ENCODE peak calls at places on chromosome 14, in six cellular contexts. T is transverse colon, O is sigmoid colon, R is upper lobe of left lung, Z is suprapubic skin, U is endothelial cell of umbilical vein. G is an unnamed sample.

GRCh38 chr14:77302926-77303325 is 17.8 kb downstream of the POMT2 start:
- DNase-seq in U (peak), Z (no peak), R (peak), O (no peak), T (no peak), G (no peak)

GRCh38 chr14:38405851-38406630 is 150.1 kb upstream of the CLEC14A start:
- DNase-seq in U (peak), O (no peak), R (no peak), Z (no peak), T (no peak), G (no peak)

GRCh38 chr14:76863724-76864407 is 37.7 kb downstream of the LRRC74A start:
- DNase-seq in U (peak), Z (no peak), T (peak), R (peak), O (peak), G (no peak)

GRCh38 chr14:68922201-68922613 is 56.9 kb downstream of the ACTN1 start:
- DNase-seq in O (peak), Z (no peak), U (no peak), T (no peak), R (no peak), G (no peak)

GRCh38 chr14:106786697-106787096 is 1260.3 kb downstream of the TMEM121 start:
- DNase-seq in O (no peak), Z (no peak), R (no peak), U (no peak), T (no peak), G (no peak)

GRCh38 chr14:89364316-89364715 is 52.7 kb downstream of the FOXN3 start:
- DNase-seq in T (no peak), R (no peak), U (no peak), O (no peak), Z (no peak), G (no peak)

GRCh38 chr14:72186461-72187035 is 254.3 kb downstream of the RGS6 start:
- DNase-seq in R (no peak), Z (no peak), U (no peak), O (no peak), T (no peak), G (no peak)

GRCh38 chr14:91317381-91318313 is 73.1 kb upstream of the GPR68 start:
- DNase-seq in U (peak), R (peak), T (peak), Z (peak), O (peak), G (no peak)

GRCh38 chr14:65985976-65986375 is 500.2 kb upstream of the CCDC196 start:
- DNase-seq in T (no peak), R (no peak), Z (no peak), O (no peak), U (no peak), G (no peak)

GRCh38 chr14:22748691-22749090 is 17.8 kb upstream of the OXA1L start:
- DNase-seq in U (no peak), R (no peak), T (no peak), Z (no peak), O (no peak), G (no peak)

GRCh38 chr14:76884853-76885276 is 58.7 kb downstream of the LRRC74A start:
- DNase-seq in O (no peak), U (no peak), Z (no peak), R (peak), T (no peak), G (no peak)

DNA sequence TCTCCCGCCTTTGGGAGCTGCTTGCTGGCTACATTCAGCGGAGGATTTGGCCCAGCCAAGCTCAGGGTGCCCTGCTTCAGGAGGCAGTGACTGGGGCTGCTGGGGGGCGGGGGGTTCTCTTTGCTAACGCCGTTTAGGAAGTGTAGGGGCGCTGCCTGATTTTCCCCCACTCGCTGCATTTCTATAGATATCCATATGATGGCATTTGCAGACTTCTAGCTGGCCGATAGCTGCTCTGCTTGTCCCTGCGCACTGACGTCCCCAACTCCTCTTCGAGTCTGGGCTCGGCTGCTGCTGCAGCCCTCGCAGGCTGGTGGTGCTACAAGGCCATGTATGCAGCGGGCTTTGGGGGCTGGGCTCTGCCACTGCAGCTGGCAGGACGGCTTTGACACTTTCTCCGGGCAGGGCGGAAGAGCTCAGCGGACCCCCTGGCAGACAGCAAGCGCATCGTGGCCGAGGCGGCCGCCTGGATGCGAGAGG is 3.1 kb downstream of the LRFN5 start:
- DNase-seq in O (peak), Z (peak), T (no peak), R (no peak), U (no peak), G (no peak)
- TF ChIP-seq POLR2A in O (no peak), Z (no peak), T (no peak), R (no peak), U (no peak), G (no peak)

GRCh38 chr14:44317433-44317746 is 189.7 kb downstream of the FSCB start:
- DNase-seq in U (no peak), Z (no peak), R (no peak), T (no peak), O (no peak), G (no peak)
- H3K27ac ChIP-seq in U (peak), Z (no peak), R (no peak), T (no peak), O (no peak), G (no peak)

GRCh38 chr14:50955373-50956043 is 11.2 kb upstream of the PYGL start:
- DNase-seq in U (peak), T (peak), Z (peak), R (peak), O (peak), G (peak)
- TF ChIP-seq POLR2AphosphoS5 in U (no peak), T (no peak), Z (no peak), R (no peak), O (no peak), G (no peak)

GRCh38 chr14:102866982-102867761 is 55.3 kb upstream of the AMN start:
- DNase-seq in R (no peak), T (no peak), Z (no peak), O (no peak), U (no peak), G (no peak)

GRCh38 chr14:102867826-102868580 is 54.5 kb upstream of the AMN start:
- DNase-seq in R (no peak), Z (no peak), O (no peak), U (no peak), T (peak), G (no peak)

GRCh38 chr14:102870246-102870645 is 52.2 kb upstream of the AMN start:
- DNase-seq in U (no peak), Z (no peak), O (no peak), T (no peak), R (no peak), G (no peak)

GRCh38 chr14:102870994-102871831 is 51.2 kb upstream of the AMN start:
- DNase-seq in O (no peak), U (no peak), R (peak), T (no peak), Z (no peak), G (no peak)

DNA sequence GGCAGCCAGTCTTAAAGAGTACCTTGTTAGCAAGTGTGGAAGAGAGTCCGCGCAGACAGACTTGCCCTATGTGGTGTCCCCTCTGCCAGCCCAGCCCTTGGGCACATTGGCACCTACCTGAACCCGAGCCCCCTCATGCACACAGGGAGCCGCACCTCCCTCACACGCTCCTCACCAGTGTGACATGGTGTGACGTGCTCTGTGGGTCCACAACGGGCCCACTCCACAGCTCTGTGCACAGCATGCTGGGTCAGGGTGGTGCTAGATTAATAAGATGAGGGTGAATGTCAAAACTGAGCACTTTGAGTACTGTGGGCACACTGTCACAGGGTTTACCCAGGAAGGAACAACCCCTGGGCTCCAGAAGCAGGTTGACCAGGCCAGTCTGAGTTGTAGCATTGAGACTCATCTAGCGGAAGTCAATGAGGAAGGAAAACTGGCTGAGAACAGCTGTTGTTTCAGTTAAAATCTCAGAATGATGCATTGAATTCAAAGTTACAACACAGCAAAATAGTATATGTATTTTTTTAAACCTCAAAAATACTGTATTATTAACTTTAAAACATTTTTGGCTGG is 53.4 kb upstream of the AMN start:
- DNase-seq in U (no peak), R (no peak), O (no peak), Z (no peak), T (no peak), G (no peak)
- TF ChIP-seq POLR2A in U (no peak), R (no peak), O (no peak), Z (no peak), T (no peak), G (no peak)

DNA sequence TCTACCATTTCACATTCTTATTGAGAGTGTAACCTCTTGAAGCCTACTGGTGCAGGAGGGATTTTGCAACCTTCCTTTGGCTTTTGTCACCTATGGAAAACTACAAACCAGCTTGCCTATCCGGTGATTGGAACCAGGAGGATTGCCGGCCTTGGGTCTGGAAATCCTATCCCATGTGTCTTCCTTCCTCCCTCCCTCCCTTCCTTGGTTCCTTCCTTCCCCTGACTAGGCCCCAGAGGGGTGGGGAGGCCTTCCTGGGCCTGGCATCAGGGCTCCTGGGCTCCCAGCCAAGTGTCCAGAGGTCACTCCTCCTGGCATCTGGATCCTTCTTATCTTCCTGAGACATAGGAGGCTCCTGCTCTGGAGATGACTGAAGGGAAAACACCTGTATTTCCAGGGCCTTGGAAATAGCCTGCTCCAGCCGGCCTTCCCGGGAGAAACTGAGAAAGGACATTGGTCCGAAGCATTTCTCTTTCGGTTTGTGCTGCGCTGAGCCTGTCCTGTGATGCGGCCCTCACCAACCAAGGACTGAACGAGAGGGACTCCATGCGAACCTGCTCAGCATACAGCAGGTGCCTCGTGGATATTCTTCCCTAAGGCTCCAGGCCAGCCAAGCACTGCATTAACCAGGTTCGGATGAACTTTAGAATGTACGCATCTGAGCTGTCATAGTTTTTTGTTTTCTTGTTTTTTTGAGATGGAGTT is 43.4 kb downstream of the PSMA6 start:
- DNase-seq in R (peak), U (peak), O (peak), T (peak), Z (no peak), G (no peak)
- H3K27ac ChIP-seq in R (peak), U (no peak), O (peak), T (peak), Z (peak), G (peak)

GRCh38 chr14:61493239-61493638 is 171.9 kb downstream of the PRKCH start:
- DNase-seq in R (no peak), T (no peak), O (no peak), U (peak), Z (no peak), G (no peak)

GRCh38 chr14:61489932-61490331 is 168.6 kb downstream of the PRKCH start:
- DNase-seq in U (no peak), R (peak), T (no peak), Z (no peak), O (peak), G (no peak)

GRCh38 chr14:61492474-61492873 is 171.1 kb downstream of the PRKCH start:
- DNase-seq in Z (no peak), O (no peak), U (peak), T (no peak), R (no peak), G (no peak)

GRCh38 chr14:61491224-61491623 is 169.8 kb downstream of the PRKCH start:
- DNase-seq in R (no peak), U (peak), O (no peak), Z (no peak), T (no peak), G (no peak)

DNA sequence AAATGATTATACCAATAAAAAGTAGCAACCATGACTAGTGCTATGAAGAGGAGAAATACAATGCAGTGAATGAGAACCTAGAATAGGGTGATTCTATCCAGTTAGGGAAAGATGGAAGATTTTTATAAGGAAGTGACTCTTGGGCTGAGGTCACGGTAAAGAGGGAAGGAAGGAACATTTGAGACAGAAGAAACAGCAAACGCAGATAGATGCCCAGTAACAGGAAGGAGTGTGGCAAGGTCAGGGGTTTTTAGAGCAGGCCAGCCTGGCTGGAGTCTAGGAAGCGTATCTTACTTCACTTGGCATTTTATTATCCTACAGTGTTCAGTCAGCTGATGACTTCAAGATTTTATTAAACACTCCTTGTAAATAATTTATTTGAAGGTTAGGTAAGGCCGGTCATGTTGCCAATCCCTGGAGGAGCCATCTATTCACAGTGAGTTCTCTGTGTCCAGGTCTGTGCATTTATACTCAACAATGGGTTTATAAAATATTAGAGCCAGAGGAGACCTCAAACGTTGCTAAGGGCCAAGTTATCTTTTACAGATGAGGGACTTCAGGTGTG is 170.6 kb downstream of the PRKCH start:
- DNase-seq in Z (no peak), T (no peak), O (no peak), R (peak), U (peak), G (no peak)
- TF ChIP-seq POLR2AphosphoS5 in Z (no peak), T (no peak), O (no peak), R (peak), U (no peak), G (no peak)

GRCh38 chr14:75294649-75295033 is 16.0 kb downstream of the FOS start:
- DNase-seq in O (peak), Z (no peak), T (no peak), U (no peak), R (peak), G (no peak)

GRCh38 chr14:75295491-75296338 is 17.1 kb downstream of the FOS start:
- DNase-seq in U (peak), O (peak), R (peak), Z (peak), T (peak), G (peak)

GRCh38 chr14:75292886-75293285 is 14.3 kb downstream of the FOS start:
- DNase-seq in U (no peak), T (peak), O (peak), R (peak), Z (peak), G (no peak)

GRCh38 chr14:75295061-75295461 is 16.4 kb downstream of the FOS start:
- DNase-seq in O (peak), T (peak), U (peak), R (peak), Z (peak), G (peak)

DNA sequence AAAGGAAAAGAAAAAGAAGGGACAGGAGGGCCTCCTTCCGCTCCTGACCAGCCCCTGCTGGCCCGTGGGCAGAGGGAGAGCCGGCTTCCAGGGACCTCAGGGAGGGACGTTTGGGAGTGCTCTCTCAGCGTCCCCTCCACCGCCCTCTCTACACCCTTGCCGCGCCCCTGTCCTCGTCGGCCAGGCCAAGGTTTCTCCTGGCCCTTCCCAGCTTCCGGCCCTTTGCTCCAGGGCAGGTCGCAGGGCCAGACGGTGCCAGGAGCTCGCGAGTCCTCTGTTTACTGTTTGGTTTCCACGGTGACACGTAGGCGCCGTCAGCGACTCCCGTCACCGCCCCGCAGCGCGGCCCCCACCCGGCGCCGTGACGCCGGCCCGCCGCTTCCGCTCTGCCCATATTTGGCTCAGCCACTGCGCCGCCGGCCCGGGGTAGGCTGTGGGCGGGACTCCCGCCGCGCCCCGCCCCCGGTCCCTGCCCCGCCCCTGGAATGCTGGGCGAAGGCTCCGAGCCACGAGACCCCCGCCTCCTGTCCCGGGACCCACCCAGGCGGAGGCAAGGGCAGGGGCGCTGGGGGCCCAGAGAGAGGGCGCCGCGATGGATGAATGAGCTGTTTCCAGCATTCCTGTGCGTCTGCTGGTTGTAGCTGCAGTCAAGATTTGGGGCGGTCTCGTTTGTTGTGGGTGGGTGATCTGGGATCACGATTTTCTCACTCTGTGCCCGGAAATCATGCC is 15.5 kb downstream of the FOS start:
- DNase-seq in T (peak), Z (peak), O (peak), R (peak), U (peak), G (peak)
- TF ChIP-seq POLR2A in T (peak), Z (no peak), O (no peak), R (no peak), U (no peak), G (peak)

DNA sequence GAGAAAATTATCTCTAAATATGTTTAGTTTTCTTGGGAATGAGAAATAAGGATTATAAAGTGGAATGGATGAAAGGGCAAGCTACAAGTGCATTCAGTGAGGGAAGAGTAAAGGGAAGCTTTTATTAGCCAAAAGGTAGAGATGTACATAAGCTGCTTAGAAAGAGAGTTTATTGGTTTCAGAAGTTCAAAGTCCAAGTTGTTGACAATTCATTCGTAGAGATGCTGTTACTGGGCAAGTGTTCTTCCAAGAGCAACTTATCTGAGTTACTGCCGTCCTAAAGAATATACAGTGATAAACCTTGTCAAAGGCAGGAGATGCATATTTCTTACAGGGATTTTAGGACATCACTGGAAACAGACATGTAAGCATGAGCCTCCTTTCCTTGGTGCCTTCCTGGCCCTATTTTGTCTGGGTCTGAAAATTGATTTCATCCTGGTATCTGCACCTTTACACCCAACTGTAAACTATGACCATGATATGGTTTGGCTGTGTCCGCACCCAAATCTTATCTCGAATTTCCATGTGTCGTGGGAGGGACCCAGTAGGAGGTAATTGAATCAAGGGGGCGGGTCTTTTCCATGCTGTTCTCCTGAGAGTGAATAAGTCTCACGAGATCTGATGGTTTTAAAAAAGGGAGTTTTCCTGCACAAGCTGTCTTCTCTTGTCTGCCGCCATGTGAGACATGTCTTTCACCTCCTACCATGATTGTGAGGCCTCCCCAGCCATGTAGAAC is 46.8 kb downstream of the TRMT5 start:
- DNase-seq in O (no peak), R (no peak), Z (no peak), U (no peak), T (no peak), G (no peak)
- H3K27ac ChIP-seq in O (no peak), R (no peak), Z (no peak), U (no peak), T (no peak), G (no peak)

DNA sequence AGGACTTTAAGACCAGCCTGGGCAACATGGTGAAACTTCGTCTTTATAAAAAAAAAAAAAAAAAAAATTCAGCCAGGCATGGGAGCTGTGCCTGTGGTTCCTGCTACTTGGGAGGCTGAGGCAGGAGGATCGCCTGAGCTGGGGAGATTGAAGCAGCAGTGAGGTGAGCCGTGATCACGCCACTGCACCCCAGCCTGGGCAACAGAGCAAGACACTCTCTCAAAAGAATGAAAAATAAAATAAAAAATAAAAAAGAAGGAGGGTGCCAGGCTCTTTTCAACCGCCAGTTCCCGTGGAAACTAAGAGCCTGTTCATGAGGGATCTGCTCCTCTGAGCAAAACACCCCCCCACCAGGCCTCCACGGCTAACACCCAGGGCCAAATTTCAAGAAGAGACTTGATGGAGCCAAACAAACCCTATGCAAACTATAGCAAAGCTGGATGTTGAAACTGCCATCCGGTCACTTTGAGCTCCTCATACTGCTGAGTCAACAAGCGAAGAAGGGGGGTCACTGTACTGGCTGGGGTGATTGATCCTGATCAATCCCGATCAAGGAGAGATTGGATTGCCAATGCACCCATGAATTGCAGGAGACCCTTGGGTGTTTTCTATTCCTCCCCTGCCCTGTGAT is 23.4 kb downstream of the DLK1 start:
- DNase-seq in Z (peak), O (peak), T (no peak), U (no peak), R (peak), G (no peak)
- TF ChIP-seq POLR2AphosphoS5 in Z (no peak), O (no peak), T (no peak), U (no peak), R (no peak), G (no peak)

G was measured in breast epithelium.